ENCODE peak calls at places on chromosome 3, in five cellular contexts. F, H, R, Z and A are unnamed samples.

GRCh38 chr3:185717121-185717520 is 107.7 kb downstream of the IGF2BP2 start:
- DNase-seq in F (no peak), H (peak; percentile 51), R (peak; percentile 94), Z (no peak), A (no peak)

GRCh38 chr3:8560608-8561007 is 59.0 kb downstream of the LMCD1 start:
- DNase-seq in F (no peak), H (no peak), R (peak; percentile 100), Z (peak; percentile 81), A (no peak)

GRCh38 chr3:79983063-79983561 is 215.3 kb upstream of the ROBO1 start:
- DNase-seq in F (no peak), H (peak; percentile 21), R (no peak), Z (no peak), A (peak; percentile 44)

GRCh38 chr3:126456211-126456610 is 19.5 kb downstream of the ZXDC start:
- DNase-seq in F (no peak), H (no peak), R (no peak), Z (no peak), A (no peak)

GRCh38 chr3:24220859-24221657 is 273.6 kb downstream of the THRB start:
- DNase-seq in F (no peak), H (peak; percentile 73), R (peak; percentile 92), Z (peak; percentile 59), A (no peak)

GRCh38 chr3:155748611-155749365 is 3.9 kb upstream of the PLCH1 start:
- DNase-seq in F (no peak), H (no peak), R (no peak), Z (no peak), A (no peak)

GRCh38 chr3:53219897-53220483 is 35.8 kb downstream of the TKT start:
- DNase-seq in F (peak; percentile 80), H (peak; percentile 87), R (peak; percentile 60), Z (no peak), A (no peak)

GRCh38 chr3:73411545-73411944 is 213.2 kb downstream of the PDZRN3 start:
- DNase-seq in F (no peak), H (no peak), R (no peak), Z (no peak), A (no peak)

GRCh38 chr3:170425491-170426239 is 7.0 kb downstream of the CLDN11 start:
- DNase-seq in F (no peak), H (no peak), R (no peak), Z (no peak), A (no peak)

GRCh38 chr3:55571216-55571813 is 84.2 kb upstream of the WNT5A start:
- DNase-seq in F (no peak), H (no peak), R (peak; percentile 29), Z (no peak), A (no peak)

GRCh38 chr3:157794771-157795170 is 291.6 kb upstream of the VEPH1 start:
- DNase-seq in F (no peak), H (peak; percentile 22), R (peak; percentile 15), Z (no peak), A (no peak)

GRCh38 chr3:43759297-43759782 is 68.6 kb downstream of the ABHD5 start:
- DNase-seq in F (no peak), H (peak; percentile 58), R (peak; percentile 56), Z (no peak), A (no peak)

GRCh38 chr3:194871143-194871863 is 185.6 kb downstream of the FAM43A start:
- DNase-seq in F (no peak), H (peak; percentile 86), R (peak; percentile 77), Z (no peak), A (peak; percentile 48)

GRCh38 chr3:159260049-159260662 is 458.3 kb downstream of the MFSD1 start:
- DNase-seq in F (peak; percentile 24), H (peak; percentile 36), R (peak; percentile 68), Z (peak; percentile 31), A (peak; percentile 40)

GRCh38 chr3:133408366-133408765 is 8.5 kb downstream of the BFSP2 start:
- DNase-seq in F (no peak), H (no peak), R (no peak), Z (no peak), A (no peak)

GRCh38 chr3:67640023-67640660 is 14.3 kb downstream of the SUCLG2 start:
- DNase-seq in F (no peak), H (no peak), R (peak; percentile 36), Z (no peak), A (no peak)

GRCh38 chr3:171354049-171354705 is 106.0 kb downstream of the TNIK start:
- DNase-seq in F (no peak), H (no peak), R (peak; percentile 92), Z (no peak), A (no peak)

GRCh38 chr3:122987231-122987630 is 40.3 kb downstream of the SEMA5B start:
- DNase-seq in F (no peak), H (no peak), R (no peak), Z (no peak), A (no peak)

GRCh38 chr3:33238923-33239322 is 20.3 kb upstream of the SUSD5 start:
- DNase-seq in F (no peak), H (no peak), R (no peak), Z (no peak), A (no peak)

GRCh38 chr3:177041021-177041729 is 156.1 kb downstream of the TBL1XR1 start:
- DNase-seq in F (no peak), H (no peak), R (peak; percentile 87), Z (no peak), A (no peak)

GRCh38 chr3:126886217-126886616 is 96.7 kb upstream of the PLXNA1 start:
- DNase-seq in F (no peak), H (peak; percentile 31), R (peak; percentile 45), Z (no peak), A (no peak)

GRCh38 chr3:157700405-157700804 is 197.2 kb upstream of the VEPH1 start:
- DNase-seq in F (no peak), H (no peak), R (no peak), Z (no peak), A (no peak)

GRCh38 chr3:52401551-52401950 is 43.4 kb downstream of the SEMA3G start:
- DNase-seq in F (no peak), H (no peak), R (no peak), Z (no peak), A (no peak)

GRCh38 chr3:11735638-11736037 is 91.9 kb upstream of the VGLL4 start:
- DNase-seq in F (no peak), H (no peak), R (no peak), Z (no peak), A (no peak)

GRCh38 chr3:127031845-127032244 is 48.9 kb downstream of the PLXNA1 start:
- DNase-seq in F (no peak), H (no peak), R (no peak), Z (no peak), A (no peak)

GRCh38 chr3:179046497-179047353 is 24.9 kb downstream of the ZMAT3 start:
- DNase-seq in F (no peak), H (no peak), R (peak; percentile 31), Z (peak; percentile 77), A (no peak)

GRCh38 chr3:69011331-69011730 is 2.2 kb downstream of the EOGT start:
- DNase-seq in F (no peak), H (no peak), R (peak; percentile 47), Z (no peak), A (no peak)

GRCh38 chr3:70726096-70726745 is 413.8 kb upstream of the MDFIC2 start:
- DNase-seq in F (no peak), H (no peak), R (no peak), Z (no peak), A (no peak)

GRCh38 chr3:95588473-95588872 is 1225.9 kb upstream of the EPHA6 start:
- DNase-seq in F (no peak), H (no peak), R (no peak), Z (no peak), A (no peak)

GRCh38 chr3:125141596-125142417 is 70.7 kb downstream of the SLC12A8 start:
- DNase-seq in F (peak; percentile 60), H (no peak), R (peak; percentile 30), Z (no peak), A (no peak)

GRCh38 chr3:60453326-60453725 is 797.9 kb downstream of the FHIT start:
- DNase-seq in F (no peak), H (no peak), R (no peak), Z (no peak), A (no peak)

GRCh38 chr3:121167374-121168139 is 259.6 kb downstream of the STXBP5L start:
- DNase-seq in F (no peak), H (no peak), R (no peak), Z (no peak), A (no peak)

GRCh38 chr3:38149701-38150100 is 11.2 kb downstream of the MYD88 start:
- DNase-seq in F (no peak), H (no peak), R (no peak), Z (no peak), A (no peak)

GRCh38 chr3:108006077-108006675 is 84.7 kb downstream of the CD47 start:
- DNase-seq in F (no peak), H (peak; percentile 20), R (peak; percentile 66), Z (no peak), A (no peak)

GRCh38 chr3:170599083-170599482 is 13.2 kb upstream of the SLC7A14 start:
- DNase-seq in F (no peak), H (no peak), R (no peak), Z (no peak), A (no peak)

GRCh38 chr3:78606756-78607155 is 1161.0 kb downstream of the ROBO1 start:
- DNase-seq in F (no peak), H (no peak), R (no peak), Z (no peak), A (no peak)

GRCh38 chr3:189324538-189325138 is 152.9 kb downstream of the TPRG1 start:
- DNase-seq in F (peak; percentile 63), H (peak; percentile 59), R (peak; percentile 76), Z (peak; percentile 29), A (no peak)